ENCODE peak calls at places on chromosomes 4 and X, in five cellular contexts. J is right cardiac atrium; H is CD4-positive, CD25-positive, alpha-beta regulatory T cell; M is caudate nucleus; I is H9. S is an unnamed sample.

GRCh38 chr4:73599182-73599581 is 21.1 kb downstream of the RASSF6 start:
- DNase-seq in J (no peak), H (no peak), M (no peak), I (peak), S (no peak)

GRCh38 chr4:7328913-7329638 is 105.7 kb downstream of the PSAPL1 start:
- DNase-seq in M (peak), H (no peak), J (peak), I (no peak), S (no peak)

GRCh38 chr4:5050520-5050955 is 742 bp upstream of the STK32B start:
- DNase-seq in M (peak), H (no peak), J (peak), I (peak), S (peak)

GRCh38 chrX:110795645-110796510 is at the start of gene CHRDL1:
- DNase-seq in M (no peak), I (peak), J (peak), H (no peak), S (peak)

GRCh38 chrX:151852294-151852693 is 60.4 kb upstream of the MAGEA4 start:
- DNase-seq in J (no peak), I (no peak), H (no peak), M (no peak), S (no peak)

GRCh38 chr4:102732678-102733445 is 27.9 kb downstream of the MANBA start:
- DNase-seq in H (no peak), M (no peak), I (no peak), J (peak), S (no peak)

GRCh38 chrX:153493085-153493484 is 1.7 kb upstream of the BGN start:
- DNase-seq in M (no peak), I (no peak), H (no peak), J (no peak), S (no peak)

GRCh38 chr4:159280442-159281172 is 177.7 kb downstream of the RAPGEF2 start:
- DNase-seq in M (no peak), I (no peak), J (no peak), H (no peak), S (no peak)

GRCh38 chr4:151953286-151953685 is 192.5 kb upstream of the GATB start:
- DNase-seq in J (no peak), M (no peak), H (no peak), I (no peak), S (no peak)

GRCh38 chr4:102308032-102308799 is 37.1 kb downstream of the SLC39A8 start:
- DNase-seq in M (no peak), J (no peak), I (no peak), H (no peak), S (no peak)

GRCh38 chr4:118888666-118889312 is at the start of gene SYNPO2:
- DNase-seq in M (peak), I (peak), H (no peak), J (peak), S (peak)

GRCh38 chr4:8696369-8697127 is 104.0 kb downstream of the CPZ start:
- DNase-seq in M (no peak), I (peak), J (no peak), H (no peak), S (no peak)

GRCh38 chrX:68429216-68429615 is 4.1 kb downstream of the OPHN1 start:
- DNase-seq in H (no peak), M (no peak), I (no peak), J (no peak), S (no peak)

GRCh38 chr4:54439831-54440243 is 210.7 kb downstream of the PDGFRA start:
- DNase-seq in I (no peak), M (no peak), H (no peak), J (peak), S (no peak)

GRCh38 chr4:147332101-147332500 is 148.8 kb upstream of the EDNRA start:
- DNase-seq in I (no peak), J (no peak), H (no peak), M (no peak), S (no peak)

GRCh38 chr4:140296335-140296753 is 77.1 kb upstream of the SCOC start:
- DNase-seq in H (no peak), I (no peak), J (no peak), M (no peak), S (no peak)

GRCh38 chr4:138400528-138400927 is 158.4 kb upstream of the SLC7A11 start:
- DNase-seq in H (no peak), I (no peak), M (no peak), J (peak), S (no peak)

GRCh38 chr4:100913685-100914084 is 395.9 kb upstream of the EMCN start:
- DNase-seq in M (no peak), I (peak), J (no peak), H (no peak), S (no peak)

GRCh38 chrX:119694601-119695534 is 1.9 kb upstream of the SEPTIN6 start:
- DNase-seq in I (peak), M (no peak), J (no peak), H (no peak), S (no peak)

GRCh38 chr4:72744103-72744725 is 175.2 kb upstream of the ADAMTS3 start:
- DNase-seq in I (no peak), J (no peak), M (no peak), H (no peak), S (no peak)

GRCh38 chr4:151651496-151651895 is 109.3 kb downstream of the GATB start:
- DNase-seq in M (no peak), I (no peak), H (no peak), J (no peak), S (no peak)

GRCh38 chr4:123449780-123450179 is 53.2 kb downstream of the SPRY1 start:
- DNase-seq in M (no peak), J (no peak), H (no peak), I (no peak), S (no peak)

GRCh38 chr4:121736735-121737351 is 28.1 kb downstream of the SMIM43 start:
- DNase-seq in M (no peak), J (no peak), I (no peak), H (no peak), S (no peak)

GRCh38 chr4:1664141-1664540 is 20.0 kb downstream of the FAM53A start:
- DNase-seq in M (no peak), I (no peak), J (no peak), H (no peak), S (no peak)

GRCh38 chr4:154329939-154330338 is 161.7 kb downstream of the DCHS2 start:
- DNase-seq in J (no peak), I (no peak), M (no peak), H (no peak), S (no peak)

GRCh38 chr4:22986881-22987280 is 294.1 kb downstream of the GBA3 start:
- DNase-seq in J (no peak), H (no peak), I (no peak), M (no peak), S (no peak)

GRCh38 chrX:119693032-119693995 is at the start of gene SEPTIN6:
- DNase-seq in M (peak), H (peak), I (peak), J (peak), S (peak)

GRCh38 chr4:104494822-104495559 is at the start of gene CXXC4:
- DNase-seq in M (peak), H (no peak), J (peak), I (peak), S (peak)

GRCh38 chr4:113113151-113113550 is 63.7 kb downstream of the ANK2 start:
- DNase-seq in M (no peak), I (no peak), J (no peak), H (no peak), S (no peak)

GRCh38 chrX:96372313-96373046 is 312.2 kb upstream of the DIAPH2 start:
- DNase-seq in M (no peak), H (no peak), I (peak), J (no peak), S (no peak)

GRCh38 chr4:176638992-176639391 is 153.7 kb downstream of the VEGFC start:
- DNase-seq in I (no peak), J (no peak), M (no peak), H (no peak), S (no peak)

GRCh38 chr4:16745009-16745408 is 153.4 kb downstream of the LDB2 start:
- DNase-seq in H (no peak), M (no peak), J (no peak), I (no peak), S (peak)

GRCh38 chrX:13694359-13694758 is 5.4 kb downstream of the RAB9A start:
- DNase-seq in I (no peak), J (no peak), H (no peak), M (no peak), S (no peak)
- H3K27ac ChIP-seq in I (no peak), J (no peak), H (no peak), M (no peak), S (peak)

DNA sequence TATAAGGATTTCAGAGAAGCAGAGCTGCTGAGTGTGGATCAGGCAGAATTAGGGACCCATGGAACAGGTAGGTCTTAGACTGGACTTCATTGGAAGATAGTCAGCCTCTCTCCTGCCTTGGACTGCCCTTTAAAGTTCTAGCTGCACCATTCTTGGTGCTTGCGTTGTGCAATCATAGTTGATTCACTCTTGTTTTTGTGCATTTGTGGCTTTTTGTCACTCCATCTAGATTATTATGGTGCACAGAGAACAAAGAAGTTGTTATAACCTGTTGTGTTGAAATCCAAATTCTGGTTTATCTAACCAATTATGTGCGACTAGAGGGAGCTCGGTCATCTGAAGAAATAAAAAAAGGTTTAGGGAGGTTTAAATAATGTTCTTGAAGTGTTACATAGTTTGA is 59.3 kb downstream of the JADE1 start:
- DNase-seq in I (no peak), J (no peak), H (no peak), M (no peak), S (no peak)
- H3K27ac ChIP-seq in I (no peak), J (no peak), H (no peak), M (no peak), S (no peak)

DNA sequence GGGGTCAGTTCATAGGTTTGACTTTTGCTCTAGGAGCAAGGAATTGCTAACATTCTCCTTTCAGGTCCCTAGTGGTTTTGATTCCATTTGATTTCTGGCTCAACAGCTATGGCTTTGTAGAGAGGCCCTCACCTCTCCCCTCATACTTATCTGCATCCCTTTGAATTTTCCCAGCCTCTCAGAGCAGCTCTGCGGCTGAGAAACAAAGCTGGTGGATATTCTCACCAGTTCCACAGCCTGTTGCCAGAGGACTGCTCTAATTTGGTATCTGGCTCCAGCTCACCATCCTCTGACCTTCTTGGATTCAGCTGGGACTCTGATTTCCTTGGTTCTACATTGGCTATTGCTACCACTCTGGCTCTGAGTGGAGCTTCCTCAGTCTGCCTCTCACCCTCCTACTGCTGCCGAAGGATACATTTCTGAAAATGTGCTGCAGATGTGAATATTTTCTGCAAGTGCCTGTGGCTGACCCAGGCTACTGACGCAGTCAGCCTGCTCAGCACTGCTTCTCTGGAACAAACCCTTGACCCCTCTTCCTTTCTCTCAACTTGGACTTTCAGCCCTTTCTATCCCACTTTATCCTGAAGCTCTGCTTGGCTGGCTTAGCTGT is 110.9 kb upstream of the ENPEP start:
- DNase-seq in H (no peak), J (peak), M (no peak), I (no peak), S (no peak)
- H3K27ac ChIP-seq in H (no peak), J (peak), M (peak), I (no peak), S (no peak)

GRCh38 chr4:53050361-53050774 is 188.3 kb downstream of the RASL11B start:
- DNase-seq in I (no peak), M (no peak), J (no peak), H (no peak), S (no peak)
- H3K27ac ChIP-seq in I (no peak), M (no peak), J (no peak), H (no peak), S (no peak)

GRCh38 chr4:3826247-3827172 is 60.3 kb downstream of the ADRA2C start:
- DNase-seq in M (no peak), I (no peak), J (peak), H (no peak), S (no peak)

GRCh38 chr4:3829954-3830773 is 64.0 kb downstream of the ADRA2C start:
- DNase-seq in M (no peak), I (peak), J (peak), H (no peak), S (no peak)

GRCh38 chr4:3829211-3829953 is 63.2 kb downstream of the ADRA2C start:
- DNase-seq in I (no peak), H (no peak), J (peak), M (no peak), S (no peak)

GRCh38 chr4:3827616-3828492 is 61.7 kb downstream of the ADRA2C start:
- DNase-seq in M (peak), H (no peak), J (peak), I (no peak), S (peak)

GRCh38 chr4:3828546-3828945 is 62.4 kb downstream of the ADRA2C start:
- DNase-seq in M (no peak), I (no peak), J (peak), H (no peak), S (no peak)
- H3K27ac ChIP-seq in M (no peak), I (no peak), J (no peak), H (no peak), S (no peak)

GRCh38 chrX:140110081-140110650 is 144.8 kb upstream of the CXorf66 start:
- DNase-seq in J (no peak), I (no peak), M (no peak), H (no peak), S (no peak)
- H3K27ac ChIP-seq in J (no peak), I (no peak), M (no peak), H (no peak), S (no peak)

GRCh38 chr4:168731006-168731636 is 234.3 kb downstream of the PALLD start:
- DNase-seq in I (no peak), J (no peak), M (no peak), H (no peak), S (no peak)
- H3K27ac ChIP-seq in I (no peak), J (no peak), M (no peak), H (no peak), S (no peak)